ENCODE peak calls at places on chromosome 1, in five cellular contexts. M, F, G, C and A are unnamed samples.

GRCh38 chr1:215595231-215595630 is 28.1 kb downstream of the KCTD3 start:
- DNase-seq in M (no peak), C (no peak), G (no peak), F (no peak), A (no peak)

GRCh38 chr1:40894455-40894854 is 32.3 kb upstream of the CITED4 start:
- DNase-seq in F (no peak), C (no peak), M (no peak), G (no peak), A (no peak)

GRCh38 chr1:168179411-168180147 is 817 bp downstream of the TIPRL start:
- DNase-seq in G (peak), M (no peak), C (no peak), F (no peak), A (peak)

GRCh38 chr1:221706862-221707582 is 34.9 kb downstream of the DUSP10 start:
- DNase-seq in M (no peak), F (no peak), G (no peak), C (no peak), A (no peak)

GRCh38 chr1:56414728-56415224 is 164.6 kb downstream of the PLPP3 start:
- DNase-seq in F (peak), G (no peak), C (no peak), M (no peak), A (no peak)

GRCh38 chr1:205338011-205338410 is 16.5 kb upstream of the NUAK2 start:
- DNase-seq in G (no peak), F (no peak), C (no peak), M (no peak), A (no peak)

GRCh38 chr1:206909167-206909882 is 12.1 kb downstream of the IL24 start:
- DNase-seq in F (peak), M (peak), C (no peak), G (peak), A (no peak)

GRCh38 chr1:209650454-209650853 is 1.8 kb downstream of the LAMB3 start:
- DNase-seq in M (no peak), G (no peak), F (no peak), C (no peak), A (no peak)